ENCODE peak calls at places on chromosomes 11 and 22, in nine cellular contexts. Y is HS-5; K is NCI-H748 treated with DMSO at 0.1 percent for 48 hours; D is stomach; J is sciatic nerve; L is GM04503; R is stimulated activated CD8-positive, alpha-beta memory T cell treated with anti-CD3 and anti-CD28 coated beads, Interleukin-7, amount 100 ng/mL, for 1 hour; M is posterior vena cava; F is PC-3. T is an unnamed sample.

GRCh38 chr11:78331711-78332110 is 85.9 kb downstream of the GAB2 start:
- DNase-seq in K (no peak), L (no peak), M (no peak), Y (no peak), R (no peak), J (no peak), F (no peak), D (no peak), T (no peak)

GRCh38 chr11:808427-809286 is 1.1 kb upstream of the RPLP2 start:
- DNase-seq in M (peak), K (no peak), D (no peak), Y (no peak), R (no peak), L (no peak), J (no peak), F (no peak), T (no peak)

GRCh38 chr11:97722065-97722464 is 1298.7 kb upstream of the CNTN5 start:
- DNase-seq in L (no peak), J (no peak), D (no peak), M (no peak), K (no peak), F (peak), R (no peak), Y (peak), T (no peak)

GRCh38 chr11:68938816-68939582 is 35.3 kb downstream of the IGHMBP2 start:
- DNase-seq in R (no peak), L (no peak), F (no peak), M (no peak), D (no peak), K (no peak), J (no peak), Y (no peak), T (no peak)

GRCh38 chr22:30602049-30602448 is 4.9 kb upstream of the TCN2 start:
- DNase-seq in R (no peak), L (no peak), J (no peak), D (no peak), M (no peak), K (no peak), F (peak), Y (no peak), T (no peak)

GRCh38 chr11:13963169-13963948 is 836 bp downstream of the SPON1 start:
- DNase-seq in M (peak), F (no peak), R (no peak), L (no peak), J (peak), K (no peak), Y (no peak), D (no peak), T (no peak)

GRCh38 chr22:41442240-41442792 is 4.3 kb downstream of the TOB2 start:
- DNase-seq in Y (no peak), M (no peak), F (no peak), L (no peak), J (no peak), D (no peak), K (no peak), R (no peak), T (no peak)

GRCh38 chr11:134639586-134640330 is 227.7 kb upstream of the B3GAT1 start:
- DNase-seq in J (no peak), M (no peak), Y (no peak), D (peak), K (no peak), F (no peak), R (no peak), L (no peak), T (no peak)

GRCh38 chr11:86477495-86478155 is 102.9 kb downstream of the CCDC81 start:
- DNase-seq in R (no peak), J (no peak), Y (no peak), L (no peak), M (no peak), D (no peak), K (no peak), F (peak), T (no peak)

GRCh38 chr11:106091480-106092123 is 14.1 kb downstream of the AASDHPPT start:
- DNase-seq in D (no peak), Y (no peak), J (no peak), L (no peak), M (no peak), K (no peak), F (peak), R (no peak), T (no peak)

GRCh38 chr11:29452131-29452530 is 564.7 kb downstream of the KCNA4 start:
- DNase-seq in F (peak), M (no peak), R (no peak), Y (peak), J (no peak), K (no peak), D (no peak), L (peak), T (no peak)

GRCh38 chr11:4032097-4032496 is 62.5 kb upstream of the RRM1 start:
- DNase-seq in L (no peak), R (no peak), F (peak), J (no peak), Y (no peak), D (peak), K (no peak), M (no peak), T (no peak)

GRCh38 chr11:12694182-12694531 is 19.9 kb downstream of the TEAD1 start:
- DNase-seq in J (no peak), F (no peak), R (no peak), M (no peak), Y (no peak), D (peak), L (no peak), K (no peak), T (no peak)

GRCh38 chr22:46613606-46613997 is 6.6 kb upstream of the GRAMD4 start:
- DNase-seq in M (no peak), F (no peak), K (no peak), R (no peak), Y (no peak), J (no peak), L (no peak), D (no peak), T (no peak)

GRCh38 chr11:84165139-84165538 is 879.0 kb upstream of the CCDC90B start:
- DNase-seq in K (no peak), J (no peak), M (no peak), L (no peak), F (no peak), Y (no peak), D (no peak), R (no peak), T (no peak)

GRCh38 chr11:87437844-87438223 is 400.1 kb downstream of the TMEM135 start:
- DNase-seq in Y (peak), L (no peak), F (peak), D (no peak), K (no peak), M (no peak), R (no peak), J (no peak), T (no peak)

GRCh38 chr11:128318856-128319474 is 268.4 kb downstream of the ETS1 start:
- DNase-seq in K (no peak), D (no peak), J (no peak), L (no peak), Y (no peak), R (no peak), M (no peak), F (no peak), T (no peak)

GRCh38 chr11:34632105-34632780 is 11.3 kb downstream of the EHF start:
- DNase-seq in M (no peak), R (no peak), J (no peak), F (peak), D (peak), L (no peak), K (peak), Y (no peak), T (peak)

GRCh38 chr11:118106789-118107335 is 20.1 kb upstream of the SMIM35 start:
- DNase-seq in R (no peak), M (peak), J (peak), F (peak), L (peak), Y (peak), K (no peak), D (no peak), T (no peak)

GRCh38 chr11:63887600-63887999 is 29.4 kb downstream of the RCOR2 start:
- DNase-seq in K (no peak), J (no peak), Y (no peak), R (no peak), L (no peak), D (no peak), M (no peak), F (no peak), T (no peak)

GRCh38 chr11:15367695-15368094 is 253.0 kb downstream of the INSC start:
- DNase-seq in F (no peak), R (no peak), Y (no peak), K (no peak), D (no peak), M (no peak), L (no peak), J (no peak), T (no peak)

GRCh38 chr11:45180888-45181594 is 34.6 kb downstream of the PRDM11 start:
- DNase-seq in M (peak), J (peak), F (peak), Y (no peak), R (peak), K (no peak), D (peak), L (no peak), T (no peak)

GRCh38 chr11:86015699-86016098 is 53.2 kb downstream of the PICALM start:
- DNase-seq in Y (no peak), R (no peak), L (no peak), J (no peak), M (no peak), F (no peak), K (no peak), D (no peak), T (no peak)

GRCh38 chr22:37498289-37498909 is 12.2 kb upstream of the MFNG start:
- DNase-seq in R (peak), M (no peak), J (no peak), L (no peak), F (no peak), D (peak), Y (no peak), K (no peak), T (no peak)

GRCh38 chr22:45896961-45897538 is 79.9 kb downstream of the WNT7B start:
- DNase-seq in Y (no peak), M (peak), L (no peak), K (no peak), J (no peak), D (no peak), R (no peak), F (no peak), T (no peak)

GRCh38 chr22:44685384-44686056 is 16.5 kb upstream of the PRR5 start:
- DNase-seq in D (peak), Y (no peak), F (peak), J (no peak), M (no peak), L (no peak), K (no peak), R (peak), T (no peak)

GRCh38 chr22:43860831-43861230 is 1.5 kb downstream of the SULT4A1 start:
- DNase-seq in L (no peak), J (peak), M (no peak), R (no peak), Y (no peak), K (no peak), F (no peak), D (no peak), T (no peak)